ENCODE peak calls at places on chromosomes 6 and 20, in four cellular contexts. R is psoas muscle; Z is CD8-positive, alpha-beta T cell; C is PC-3. N is an unnamed sample.

GRCh38 chr6:125789576-125790402 is 971 bp upstream of the NCOA7 start:
- DNase-seq in R (peak; percentile 57), Z (peak; percentile 14), C (no peak), N (peak; percentile 8)

GRCh38 chr6:21371676-21372161 is 221.8 kb upstream of the SOX4 start:
- DNase-seq in R (no peak), Z (no peak), C (peak; percentile 57), N (no peak)

GRCh38 chr20:49887251-49887827 is 28.0 kb downstream of the SPATA2 start:
- DNase-seq in R (no peak), Z (no peak), C (no peak), N (no peak)

GRCh38 chr6:153084393-153084792 is 46.7 kb downstream of the RGS17 start:
- DNase-seq in R (no peak), Z (no peak), C (peak; percentile 30), N (no peak)

GRCh38 chr6:37025621-37026466 is 20.4 kb downstream of the FGD2 start:
- DNase-seq in R (no peak), Z (no peak), C (no peak), N (no peak)

GRCh38 chr20:58634818-58635665 is 16.0 kb upstream of the STX16 start:
- DNase-seq in R (no peak), Z (no peak), C (no peak), N (no peak)

GRCh38 chr20:46698788-46699187 is 9.5 kb upstream of the TP53RK start:
- DNase-seq in R (no peak), Z (no peak), C (peak; percentile 22), N (no peak)

GRCh38 chr20:53191957-53192356 is 219.8 kb downstream of the TSHZ2 start:
- DNase-seq in R (no peak), Z (no peak), C (no peak), N (no peak)

GRCh38 chr6:43122146-43122545 is 46.0 kb downstream of the PTK7 start:
- DNase-seq in R (no peak), Z (no peak), C (no peak), N (no peak)

GRCh38 chr20:59568509-59569024 is 35.8 kb upstream of the PHACTR3 start:
- DNase-seq in R (no peak), Z (no peak), C (no peak), N (no peak)

GRCh38 chr6:53179961-53180651 is 31.5 kb upstream of the GCM1 start:
- DNase-seq in R (peak; percentile 21), Z (no peak), C (no peak), N (no peak)

DNA sequence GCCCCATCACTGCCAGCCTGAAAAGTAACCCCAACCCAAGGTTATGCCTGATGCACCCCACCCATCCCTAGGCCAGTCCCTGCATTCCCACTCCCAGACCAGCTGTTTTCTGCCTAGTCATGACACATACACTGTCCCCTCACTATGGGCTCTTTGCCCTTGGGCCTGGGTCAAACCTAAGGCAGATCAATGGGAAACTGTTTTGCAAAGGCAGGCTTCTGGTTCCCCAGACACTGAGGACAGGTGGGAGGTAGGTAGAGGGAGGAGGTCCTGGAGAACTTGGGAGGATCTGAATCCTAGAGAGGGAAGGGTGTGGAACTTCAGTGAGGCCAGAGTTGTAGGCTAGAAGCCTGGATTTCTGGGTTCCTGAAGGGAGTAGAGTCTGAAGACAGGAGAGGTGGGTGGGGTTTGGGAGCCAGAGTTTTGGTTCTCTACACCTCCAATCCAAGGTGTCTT is 2.1 kb downstream of the CLIC1 start:
- DNase-seq in R (no peak), Z (no peak), C (no peak), N (no peak)
- H3K4me1 ChIP-seq in R (peaks cover 24% of the 10 kb centered on the region), Z (peaks cover 54% of the 10 kb centered on the region), C (peaks cover 39% of the 10 kb centered on the region), N (peaks cover 64% of the 10 kb centered on the region)

DNA sequence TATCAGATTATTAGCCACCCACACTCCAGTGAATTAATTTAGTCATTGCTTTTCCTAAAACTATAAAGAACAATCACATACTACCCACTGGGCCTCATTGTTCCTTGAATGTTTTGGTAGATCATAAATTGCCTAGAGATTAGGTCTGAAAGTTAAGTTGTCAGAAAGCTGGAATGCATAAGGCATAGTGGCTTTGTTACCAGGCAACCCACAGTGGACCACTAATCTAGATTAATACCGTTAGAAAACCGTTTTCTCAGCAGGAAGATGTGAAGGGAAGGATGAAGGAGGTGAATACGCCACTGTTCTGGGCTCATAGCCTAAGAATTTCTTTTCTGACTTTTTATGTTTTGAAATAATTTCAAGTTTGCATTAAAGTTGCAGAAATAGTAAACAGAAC is 75.6 kb downstream of the SAMD3 start:
- DNase-seq in R (no peak), Z (no peak), C (no peak), N (no peak)
- H3K27me3 ChIP-seq in R (no peaks in the 10 kb centered on the region), Z (no peaks in the 10 kb centered on the region), C (no peaks in the 10 kb centered on the region), N (no peaks in the 10 kb centered on the region)

DNA sequence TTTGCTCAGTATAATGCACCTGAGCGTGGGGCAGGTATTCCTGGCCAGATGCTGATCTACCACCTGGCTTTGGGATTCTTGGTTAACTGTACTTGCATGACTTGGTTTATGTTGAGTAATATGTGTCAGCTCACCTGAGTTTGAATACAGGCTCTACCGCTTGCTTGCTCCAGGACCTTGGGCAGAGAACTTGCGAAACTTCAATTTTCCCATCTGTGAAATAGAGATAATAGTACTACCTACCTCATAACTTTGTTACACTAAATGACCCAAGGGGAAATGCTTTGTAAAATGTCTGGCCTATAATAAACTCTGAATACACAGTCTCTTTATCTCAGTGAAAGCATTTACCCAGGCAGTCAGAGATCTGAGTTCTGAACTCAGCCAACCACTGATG is 51.8 kb downstream of the SCAND1 start:
- DNase-seq in R (no peak), Z (no peak), C (no peak), N (no peak)
- H3K36me3 ChIP-seq in R (peaks cover 8% of the 10 kb centered on the region), Z (peaks cover 33% of the 10 kb centered on the region), C (no peaks in the 10 kb centered on the region), N (peaks cover 41% of the 10 kb centered on the region)

DNA sequence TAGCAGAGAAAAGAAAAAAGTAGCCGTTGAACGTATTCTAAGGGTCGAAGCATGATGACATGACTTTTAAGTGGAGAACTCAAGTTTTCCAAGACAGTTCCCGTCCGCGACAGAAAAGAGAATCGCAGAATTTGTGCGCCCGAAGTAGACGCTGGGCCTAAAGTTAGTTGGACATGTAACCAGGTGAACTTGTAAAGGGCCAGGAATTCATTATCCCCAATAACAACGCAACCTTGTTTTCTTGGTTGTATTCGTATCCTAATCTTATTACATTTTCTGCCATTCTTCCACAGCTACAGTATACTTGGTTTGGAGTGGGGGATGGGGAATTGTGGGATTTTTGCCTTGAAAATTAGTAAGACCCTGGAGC is 925 bp downstream of the ITCH start:
- DNase-seq in R (no peak), Z (no peak), C (peak; percentile 49), N (no peak)
- H3K4me1 ChIP-seq in R (peaks cover 25% of the 10 kb centered on the region), Z (peaks cover 49% of the 10 kb centered on the region), C (peaks cover 42% of the 10 kb centered on the region), N (peaks cover 43% of the 10 kb centered on the region)

GRCh38 chr20:62548483-62548882 is 72.7 kb upstream of the GATA5 start:
- DNase-seq in R (no peak), Z (no peak), C (no peak), N (no peak)
- H3K27me3 ChIP-seq in R (no peaks in the 10 kb centered on the region), Z (peaks cover 6% of the 10 kb centered on the region), C (peaks cover 34% of the 10 kb centered on the region), N (no peaks in the 10 kb centered on the region)

DNA sequence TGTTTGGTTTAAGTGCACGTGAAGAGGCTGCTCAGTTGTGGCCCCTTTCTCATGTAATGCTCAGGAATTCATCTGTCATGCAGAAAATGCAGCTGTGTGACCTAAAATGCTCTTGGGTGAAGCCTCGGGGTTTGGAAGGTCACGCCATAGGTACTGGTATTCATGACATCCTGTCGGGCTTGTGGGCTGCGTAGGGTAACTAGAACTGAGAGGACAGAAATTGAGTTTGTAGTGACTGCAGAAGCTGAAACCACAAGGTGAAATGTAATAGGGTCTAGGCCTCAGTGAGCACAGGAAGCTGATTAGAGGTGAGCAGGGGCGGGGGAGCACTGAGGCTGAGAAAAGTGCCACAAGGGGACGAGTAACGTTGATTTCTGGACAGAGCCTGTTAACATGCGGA is 128.8 kb downstream of the SOBP start:
- DNase-seq in R (no peak), Z (no peak), C (no peak), N (peak; percentile 63)
- H3K36me3 ChIP-seq in R (no peaks in the 10 kb centered on the region), Z (no peaks in the 10 kb centered on the region), C (no peaks in the 10 kb centered on the region), N (no peaks in the 10 kb centered on the region)

DNA sequence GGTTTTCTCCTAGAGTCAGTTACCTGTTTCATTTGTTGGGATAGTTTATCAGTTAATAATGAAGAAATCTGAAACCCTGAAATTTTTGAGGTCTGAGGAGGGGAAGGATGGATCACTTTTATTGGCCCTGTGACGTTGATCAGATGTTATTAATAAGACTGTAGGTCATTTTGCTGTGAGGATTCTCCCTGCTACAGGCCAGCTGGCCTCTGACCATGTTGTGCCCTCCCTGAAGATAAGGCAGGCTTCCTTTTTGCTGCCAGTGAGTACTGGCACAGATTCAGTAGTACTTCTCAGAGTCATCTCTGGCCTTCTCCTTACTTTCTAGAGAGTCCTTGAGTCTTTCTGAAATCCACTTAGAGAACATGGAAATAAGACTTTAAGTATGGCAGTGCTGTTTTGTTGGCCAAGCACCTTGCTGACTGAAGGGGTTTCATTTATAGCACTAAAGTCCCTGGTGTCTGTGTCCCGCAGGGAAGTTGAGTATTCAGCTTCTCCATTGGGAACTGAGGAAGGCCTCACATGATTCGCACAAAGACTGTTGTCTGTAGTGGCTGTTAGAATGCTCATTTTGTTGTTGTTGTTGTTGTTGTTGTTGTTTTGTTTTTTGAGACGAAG is 202.6 kb downstream of the DTNBP1 start:
- DNase-seq in R (no peak), Z (no peak), C (peak; percentile 68), N (no peak)
- H3K4me1 ChIP-seq in R (peaks cover 75% of the 10 kb centered on the region), Z (no peaks in the 10 kb centered on the region), C (peaks cover 53% of the 10 kb centered on the region), N (no peaks in the 10 kb centered on the region)